ENCODE peak calls at places on chromosomes 4 and X, in nine cellular contexts. F is left lung, Q is AG04450, D is AG10803, P is thoracic aorta, M is tibial artery, L is mucosa of descending colon, I is foreskin fibroblast, A is A549. U is an unnamed sample.

GRCh38 chr4:7366180-7366957 is 68.4 kb downstream of the PSAPL1 start:
- DNase-seq in F (peak; percentile 55), A (no peak), I (no peak), Q (no peak), P (no peak), D (no peak), M (no peak), L (no peak), U (no peak)

GRCh38 chr4:136847881-136848621 is 684.2 kb downstream of the PCDH18 start:
- DNase-seq in P (no peak), I (no peak), D (no peak), F (peak; percentile 36), L (no peak), Q (no peak), M (no peak), A (no peak), U (no peak)

GRCh38 chrX:24515447-24515846 is 50.4 kb downstream of the PDK3 start:
- DNase-seq in A (no peak), F (no peak), P (no peak), I (no peak), M (no peak), Q (no peak), D (no peak), L (no peak), U (peak; percentile 21)

GRCh38 chr4:7193040-7193958 is 961 bp downstream of the SORCS2 start:
- DNase-seq in L (no peak), M (peak; percentile 73), Q (no peak), P (no peak), D (no peak), I (no peak), F (peak; percentile 81), A (no peak), U (no peak)

GRCh38 chr4:168221298-168221697 is 97.3 kb downstream of the DDX60 start:
- DNase-seq in P (no peak), F (no peak), I (peak; percentile 68), M (no peak), Q (peak; percentile 48), D (peak; percentile 57), A (no peak), L (no peak), U (peak; percentile 82)

GRCh38 chrX:40173662-40174593 is 76.2 kb upstream of the BCOR start:
- DNase-seq in I (no peak), Q (no peak), M (peak; percentile 63), L (peak; percentile 55), D (no peak), A (no peak), P (no peak), F (peak; percentile 81), U (no peak)

GRCh38 chr4:124948976-124949597 is 236.6 kb upstream of the ANKRD50 start:
- DNase-seq in F (no peak), A (no peak), L (no peak), D (peak; percentile 49), I (peak; percentile 66), M (no peak), Q (no peak), P (no peak), U (peak; percentile 86)

GRCh38 chrX:123060986-123061385 is 123.1 kb upstream of the GRIA3 start:
- DNase-seq in D (no peak), L (no peak), Q (no peak), F (no peak), I (no peak), M (no peak), A (no peak), P (no peak), U (no peak)

GRCh38 chrX:108439961-108440696 is 491 bp downstream of the COL4A5 start:
- DNase-seq in Q (no peak), A (peak; percentile 14), P (no peak), I (peak; percentile 12), L (no peak), F (no peak), D (peak; percentile 1), M (peak; percentile 47), U (peak; percentile 45)

GRCh38 chr4:179465131-179465797 is 2023.0 kb upstream of the AGA start:
- DNase-seq in A (no peak), D (no peak), Q (no peak), M (no peak), F (no peak), I (no peak), P (no peak), L (no peak), U (no peak)

GRCh38 chr4:26619784-26620183 is 35.9 kb downstream of the TBC1D19 start:
- DNase-seq in D (peak; percentile 39), M (no peak), F (no peak), A (no peak), L (no peak), P (no peak), Q (peak; percentile 16), I (peak; percentile 43), U (peak; percentile 32)

GRCh38 chr4:158131037-158131436 is 41.8 kb downstream of the GASK1B start:
- DNase-seq in L (no peak), I (peak; percentile 66), F (no peak), Q (no peak), A (no peak), P (no peak), D (peak; percentile 90), M (no peak), U (peak; percentile 88)

GRCh38 chr4:156673483-156673882 is 298.1 kb downstream of the PDGFC start:
- DNase-seq in P (no peak), M (no peak), L (no peak), Q (no peak), D (peak; percentile 50), A (no peak), F (no peak), I (peak; percentile 50), U (peak; percentile 41)

GRCh38 chr4:128288689-128289106 is 1.1 kb upstream of the PGRMC2 start:
- DNase-seq in Q (no peak), F (no peak), A (no peak), L (no peak), P (no peak), I (no peak), M (no peak), D (peak; percentile 34), U (peak; percentile 48)

GRCh38 chr4:128289523-128290158 is 2.0 kb upstream of the PGRMC2 start:
- DNase-seq in A (no peak), F (no peak), D (no peak), M (no peak), I (no peak), L (no peak), Q (no peak), P (no peak), U (no peak)

GRCh38 chr4:128287159-128287870 is at the start of gene PGRMC2:
- DNase-seq in F (peak; percentile 86), D (peak; percentile 68), Q (no peak), A (peak; percentile 8), L (no peak), I (no peak), P (no peak), M (no peak), U (peak; percentile 28)

GRCh38 chr4:128286474-128287158 is 997 bp downstream of the PGRMC2 start:
- DNase-seq in L (no peak), I (no peak), P (no peak), A (peak; percentile 49), F (no peak), Q (no peak), D (peak; percentile 80), M (no peak), U (peak; percentile 66)

GRCh38 chr4:128287871-128288688 is 467 bp upstream of the PGRMC2 start:
- DNase-seq in A (peak; percentile 83), Q (peak; percentile 98), M (peak; percentile 100), P (peak; percentile 99), D (peak; percentile 100), I (peak; percentile 99), L (peak; percentile 99), F (peak; percentile 99), U (peak; percentile 99)
- TF ChIP-seq CTCF in A (no peak), Q (peak; percentile 37), M (peak; percentile 56), P (peak; percentile 50), D (peak; percentile 25), I (no peak), L (no peak), F (peak; percentile 45), U (peak; percentile 36)

GRCh38 chr4:16051132-16051531 is 32.7 kb downstream of the PROM1 start:
- DNase-seq in I (no peak), L (no peak), M (no peak), A (no peak), P (no peak), Q (no peak), F (no peak), D (no peak), U (no peak)
- H3K4me3 ChIP-seq in I (no peak overlapping the region), L (no peak overlapping the region), M (no peak overlapping the region), A (no peak overlapping the region), P (no peak overlapping the region), Q (no peak overlapping the region), F (no peak overlapping the region), D (no peak overlapping the region), U (no peak overlapping the region)

GRCh38 chrX:15849555-15849954 is 5.1 kb downstream of the AP1S2 start:
- DNase-seq in P (no peak), M (no peak), F (no peak), D (no peak), Q (no peak), I (no peak), L (no peak), A (peak; percentile 11), U (peak; percentile 22)
- TF ChIP-seq CTCF in P (no peak), M (peak; percentile 4), F (no peak), D (peak; percentile 40), Q (peak; percentile 39), I (peak; percentile 33), L (no peak), A (peak; percentile 28), U (peak; percentile 50)

GRCh38 chr4:80307774-80308465 is 27.6 kb upstream of the CFAP299 start:
- DNase-seq in M (no peak), L (no peak), F (peak; percentile 66), D (peak; percentile 47), P (no peak), A (no peak), I (peak; percentile 61), Q (no peak), U (peak; percentile 69)
- H3K4me3 ChIP-seq in M (no peak overlapping the region), L (no peak overlapping the region), F (no peak overlapping the region), D (no peak overlapping the region), P (no peak overlapping the region), A (no peak overlapping the region), I (no peak overlapping the region), Q (peak overlapping the region; percentile 41), U (peak overlapping the region; percentile 38)

GRCh38 chr4:47690611-47691010 is 147.3 kb downstream of the CORIN start:
- DNase-seq in P (no peak), M (no peak), Q (no peak), L (no peak), F (no peak), I (no peak), A (no peak), D (no peak), U (no peak)

GRCh38 chr4:47686294-47686872 is 151.5 kb downstream of the CORIN start:
- DNase-seq in F (peak; percentile 67), Q (no peak), A (peak; percentile 6), L (peak; percentile 54), D (peak; percentile 23), P (no peak), M (no peak), I (no peak), U (peak; percentile 32)
- TF ChIP-seq CTCF in F (peak; percentile 49), Q (peak; percentile 78), A (peak; percentile 44), L (peak; percentile 12), D (peak; percentile 68), P (peak; percentile 30), M (peak; percentile 28), I (peak; percentile 70), U (peak; percentile 59)

GRCh38 chr4:21692211-21692610 is 256.4 kb downstream of the KCNIP4 start:
- DNase-seq in D (no peak), L (no peak), I (no peak), M (no peak), A (no peak), Q (no peak), P (no peak), F (no peak), U (no peak)

GRCh38 chr4:21699437-21699836 is 249.1 kb downstream of the KCNIP4 start:
- DNase-seq in Q (no peak), I (no peak), D (no peak), F (no peak), L (no peak), M (no peak), A (no peak), P (no peak), U (no peak)

GRCh38 chr4:21697583-21697982 is 251.0 kb downstream of the KCNIP4 start:
- DNase-seq in A (no peak), P (no peak), D (no peak), F (peak; percentile 65), Q (no peak), L (no peak), M (no peak), I (no peak), U (no peak)
- H3K4me3 ChIP-seq in A (no peak overlapping the region), P (no peak overlapping the region), D (no peak overlapping the region), F (no peak overlapping the region), Q (no peak overlapping the region), L (no peak overlapping the region), M (no peak overlapping the region), I (no peak overlapping the region), U (no peak overlapping the region)